ENCODE peak calls at places on chromosome 11, in nine cellular contexts. D is activated CD4-positive, alpha-beta T cell treated with anti-CD3 and anti-CD28 coated beads, Interleukin-2, amount 50 U/mL, for 4 hours; J is HCT116; I is NCI-H774; E is cardiac muscle cell; T is activated naive CD8-positive, alpha-beta T cell treated with anti-CD3 and anti-CD28 coated beads, Interleukin-2, amount 10 ng/mL, durations not matched to agents 7 days and 5 days; Q is caudate nucleus; W is spleen; H is HS-27A. M is an unnamed sample.

GRCh38 chr11:32991427-32991826 is 24.3 kb upstream of the DEPDC7 start:
- DNase-seq in W (no peak), J (no peak), T (no peak), D (no peak), H (no peak), I (no peak), E (no peak), Q (no peak), M (no peak)

GRCh38 chr11:72783144-72783910 is 10.5 kb downstream of the STARD10 start:
- DNase-seq in W (no peak), D (no peak), E (no peak), Q (no peak), J (no peak), H (no peak), I (no peak), T (no peak), M (no peak)

GRCh38 chr11:66561178-66561974 is 7.0 kb downstream of the CTSF start:
- DNase-seq in I (no peak), E (no peak), Q (no peak), T (no peak), D (no peak), W (no peak), H (no peak), J (no peak), M (peak; percentile 55)

GRCh38 chr11:71065794-71066193 is 186.6 kb downstream of the SHANK2 start:
- DNase-seq in E (no peak), J (no peak), I (no peak), T (no peak), H (no peak), Q (no peak), W (no peak), D (no peak), M (no peak)

GRCh38 chr11:90646706-90647105 is 423.9 kb upstream of the CHORDC1 start:
- DNase-seq in D (no peak), H (no peak), T (no peak), Q (no peak), J (no peak), W (no peak), I (no peak), E (no peak), M (no peak)

GRCh38 chr11:108530426-108530825 is 32.2 kb upstream of the POGLUT3 start:
- DNase-seq in E (no peak), H (no peak), D (no peak), J (no peak), I (no peak), T (no peak), Q (no peak), W (no peak), M (peak; percentile 81)

GRCh38 chr11:62687508-62688396 is 1.6 kb downstream of the LRRN4CL start:
- DNase-seq in T (no peak), D (no peak), J (no peak), I (no peak), W (no peak), H (no peak), E (no peak), Q (no peak), M (no peak)

GRCh38 chr11:58647141-58647699 is 24.8 kb downstream of the CNTF start:
- DNase-seq in D (no peak), J (no peak), I (no peak), W (no peak), Q (no peak), T (no peak), E (no peak), H (no peak), M (no peak)

GRCh38 chr11:46347637-46348311 is 511 bp downstream of the DGKZ start:
- DNase-seq in Q (no peak), H (no peak), T (no peak), I (no peak), W (peak; percentile 94), D (no peak), E (no peak), J (no peak), M (no peak)

GRCh38 chr11:115297330-115297729 is 206.9 kb downstream of the CADM1 start:
- DNase-seq in E (no peak), H (no peak), J (no peak), Q (no peak), T (no peak), D (no peak), I (no peak), W (no peak), M (peak; percentile 63)

GRCh38 chr11:47004595-47005033 is 68.1 kb downstream of the CSTPP1 start:
- DNase-seq in T (no peak), E (peak; percentile 98), Q (no peak), W (no peak), D (no peak), H (peak; percentile 26), J (no peak), I (peak; percentile 53), M (peak; percentile 94)

GRCh38 chr11:65058419-65059054 is at the start of gene NAALADL1:
- DNase-seq in Q (no peak), E (no peak), H (no peak), I (no peak), T (no peak), D (no peak), W (no peak), J (no peak), M (no peak)

GRCh38 chr11:75576445-75577049 is 14.5 kb downstream of the SERPINH1 start:
- DNase-seq in W (peak; percentile 90), E (peak; percentile 82), H (no peak), D (no peak), T (no peak), Q (no peak), I (no peak), J (no peak), M (no peak)

GRCh38 chr11:29173660-29174062 is 843.2 kb downstream of the KCNA4 start:
- DNase-seq in T (no peak), Q (no peak), D (no peak), I (no peak), H (peak; percentile 87), J (peak; percentile 12), E (peak; percentile 78), W (no peak), M (no peak)

GRCh38 chr11:1823376-1824220 is 11.2 kb upstream of the SYT8 start:
- DNase-seq in E (no peak), D (no peak), I (no peak), J (no peak), H (no peak), Q (no peak), W (no peak), T (no peak), M (no peak)

GRCh38 chr11:20055312-20055711 is 105.0 kb downstream of the DBX1 start:
- DNase-seq in I (no peak), D (no peak), T (no peak), Q (no peak), E (no peak), J (no peak), H (no peak), W (no peak), M (peak; percentile 94)